ENCODE peak calls at places on chromosomes 13 and 19, in seven cellular contexts. I is cardiac muscle cell, R is PC-9, K is gastrocnemius medialis, B is tibial nerve, E is GM23338, Y is heart left ventricle. X is an unnamed sample. For H3K27me3, the result is how much of the 10 kb centered on the place peaks cover.

GRCh38 chr19:46656541-46656940 is 4.4 kb downstream of the DACT3 start:
- DNase-seq in I (no peak), R (no peak), K (no peak), B (no peak), E (no peak), Y (no peak), X (no peak)

GRCh38 chr19:34481861-34482379 is 362 bp downstream of the WTIP start:
- DNase-seq in I (no peak), R (no peak), K (peak), B (no peak), E (no peak), Y (peak), X (peak)

GRCh38 chr13:49786609-49787008 is 5.9 kb downstream of the KPNA3 start:
- DNase-seq in I (no peak), R (no peak), K (no peak), B (no peak), E (no peak), Y (no peak), X (no peak)

GRCh38 chr13:94305463-94305862 is 174.0 kb downstream of the DCT start:
- DNase-seq in I (no peak), R (no peak), K (peak), B (peak), E (no peak), Y (no peak), X (no peak)

GRCh38 chr19:33688657-33688992 is 66.9 kb downstream of the CHST8 start:
- DNase-seq in I (no peak), R (no peak), K (no peak), B (no peak), E (no peak), Y (no peak), X (peak)

GRCh38 chr19:18468930-18469244 is 31.0 kb upstream of the ISYNA1 start:
- DNase-seq in I (no peak), R (no peak), K (no peak), B (no peak), E (no peak), Y (no peak), X (no peak)

GRCh38 chr13:105914637-105915036 is 620.8 kb downstream of the EFNB2 start:
- DNase-seq in I (peak), R (no peak), K (no peak), B (no peak), E (no peak), Y (no peak), X (no peak)

GRCh38 chr19:16631465-16631864 is 3.5 kb upstream of the MED26 start:
- DNase-seq in I (no peak), R (no peak), K (no peak), B (no peak), E (no peak), Y (no peak), X (no peak)

GRCh38 chr13:40589285-40590109 is 76.9 kb downstream of the FOXO1 start:
- DNase-seq in I (peak), R (no peak), K (peak), B (peak), E (no peak), Y (peak), X (no peak)

GRCh38 chr13:30510091-30510490 is 44.4 kb upstream of the HMGB1 start:
- DNase-seq in I (no peak), R (no peak), K (no peak), B (no peak), E (no peak), Y (no peak), X (no peak)
- H3K27me3 ChIP-seq in I (under half), R (under half), K (under half), B (under half), E (under half), Y (under half), X (under half)

GRCh38 chr19:11611730-11612129 is 14.4 kb downstream of the ZNF627 start:
- DNase-seq in I (no peak), R (no peak), K (no peak), B (no peak), E (no peak), Y (no peak), X (no peak)

GRCh38 chr19:11617207-11618062 is 20.2 kb downstream of the ZNF627 start:
- DNase-seq in I (no peak), R (no peak), K (no peak), B (no peak), E (no peak), Y (no peak), X (no peak)

DNA sequence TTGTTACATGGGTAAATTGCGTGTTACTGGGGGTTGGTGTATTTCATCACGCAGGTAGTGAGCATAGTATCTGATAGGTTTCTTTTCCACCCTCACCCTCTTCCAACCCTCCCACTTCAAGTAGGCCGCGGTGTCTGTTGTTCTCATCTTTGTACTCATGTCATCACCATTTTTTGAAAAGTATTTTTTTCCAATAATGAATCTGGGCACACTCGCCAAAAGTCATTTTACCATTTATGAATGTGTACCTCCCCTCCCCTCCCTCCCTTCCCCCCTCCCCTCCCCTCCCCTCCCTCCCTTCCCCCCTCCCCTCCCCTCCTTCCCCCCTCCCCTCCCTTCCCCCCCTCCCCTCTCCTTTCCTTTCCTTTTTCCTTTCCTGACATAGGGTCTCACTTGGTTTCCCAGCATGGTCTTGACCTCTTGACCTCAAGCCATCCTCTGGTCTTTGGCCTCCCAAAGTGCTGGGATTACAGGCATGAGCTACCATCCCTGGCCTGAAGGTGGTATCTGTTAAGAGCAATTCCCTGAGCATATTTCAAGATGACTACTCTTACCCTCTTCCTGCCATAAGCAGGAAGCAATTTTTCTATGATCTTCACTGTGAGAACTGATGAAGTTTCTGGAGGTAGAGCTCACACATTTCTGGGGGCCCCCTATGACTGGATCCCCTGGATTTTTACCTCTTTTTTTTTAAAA is 15.7 kb downstream of the ZNF627 start:
- DNase-seq in I (no peak), R (no peak), K (no peak), B (no peak), E (peak), Y (no peak), X (no peak)
- TF ChIP-seq CTCF in I (no peak), R (no peak), K (no peak), B (no peak), E (peak), Y (no peak), X (no peak)

GRCh38 chr13:19089315-19089714 is 92.3 kb downstream of the TUBA3C start:
- DNase-seq in I (no peak), R (peak), K (no peak), B (peak), E (no peak), Y (no peak), X (no peak)
- H3K27me3 ChIP-seq in I (under half), R (under half), K (under half), B (under half), E (under half), Y (under half), X (under half)

DNA sequence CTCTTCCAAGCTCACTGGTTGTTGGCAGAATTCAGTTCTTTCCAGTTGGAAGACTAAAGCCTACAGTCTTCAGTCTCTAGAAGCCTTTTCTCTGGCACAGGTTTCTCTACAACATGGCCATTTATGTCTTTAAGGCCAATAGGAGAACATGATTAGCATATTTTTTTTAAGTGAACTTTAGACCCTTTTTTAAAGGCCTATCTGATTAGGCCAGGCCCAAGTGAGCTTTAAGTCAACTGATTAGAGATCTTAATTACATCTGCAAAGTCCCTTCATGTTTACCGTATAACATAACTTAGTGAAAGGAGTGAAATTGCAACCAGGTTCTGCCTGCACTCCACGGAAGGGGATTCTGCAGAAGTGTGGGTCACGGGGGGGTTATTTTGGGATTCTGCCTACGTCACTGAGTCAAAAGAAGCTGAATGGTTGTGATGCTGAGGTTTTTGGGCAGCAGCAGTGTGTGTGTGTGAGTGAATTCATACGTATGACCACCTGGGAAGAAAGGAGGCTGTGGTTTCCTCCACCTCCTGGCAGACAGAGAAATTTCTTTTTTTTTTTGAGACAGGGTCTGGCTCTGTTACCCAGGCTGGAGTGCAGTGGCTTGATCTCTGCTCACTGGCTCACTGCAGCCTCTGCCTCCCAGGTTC is 31.7 kb downstream of the ALOX5AP start:
- DNase-seq in I (no peak), R (no peak), K (no peak), B (no peak), E (no peak), Y (no peak), X (no peak)
- TF ChIP-seq CTCF in I (no peak), R (no peak), K (no peak), B (no peak), E (no peak), Y (no peak), X (no peak)

GRCh38 chr13:25175431-25175830 is 3.3 kb upstream of the AMER2 start:
- DNase-seq in I (no peak), R (no peak), K (no peak), B (no peak), E (no peak), Y (no peak), X (no peak)

GRCh38 chr13:25172303-25172630 is 179 bp upstream of the AMER2 start:
- DNase-seq in I (no peak), R (no peak), K (no peak), B (no peak), E (no peak), Y (no peak), X (no peak)

GRCh38 chr13:25171517-25172302 is at the start of gene AMER2:
- DNase-seq in I (peak), R (no peak), K (no peak), B (peak), E (peak), Y (no peak), X (no peak)

GRCh38 chr13:25175026-25175425 is 2.9 kb upstream of the AMER2 start:
- DNase-seq in I (no peak), R (no peak), K (no peak), B (no peak), E (no peak), Y (no peak), X (no peak)

GRCh38 chr13:25174304-25174703 is 2.2 kb upstream of the AMER2 start:
- DNase-seq in I (no peak), R (no peak), K (no peak), B (no peak), E (no peak), Y (no peak), X (no peak)
- H3K27me3 ChIP-seq in I (half or more), R (half or more), K (under half), B (half or more), E (half or more), Y (under half), X (half or more)

GRCh38 chr13:52847322-52847681 is 1.1 kb downstream of the PCDH8 start:
- DNase-seq in I (no peak), R (no peak), K (no peak), B (no peak), E (no peak), Y (no peak), X (no peak)

GRCh38 chr13:52846567-52847321 is 1.7 kb downstream of the PCDH8 start:
- DNase-seq in I (peak), R (no peak), K (no peak), B (peak), E (peak), Y (peak), X (no peak)

GRCh38 chr13:52845334-52845761 is 3.1 kb downstream of the PCDH8 start:
- DNase-seq in I (peak), R (no peak), K (no peak), B (no peak), E (peak), Y (no peak), X (no peak)

GRCh38 chr13:52847682-52848432 is 583 bp downstream of the PCDH8 start:
- DNase-seq in I (no peak), R (no peak), K (no peak), B (no peak), E (peak), Y (no peak), X (no peak)

DNA sequence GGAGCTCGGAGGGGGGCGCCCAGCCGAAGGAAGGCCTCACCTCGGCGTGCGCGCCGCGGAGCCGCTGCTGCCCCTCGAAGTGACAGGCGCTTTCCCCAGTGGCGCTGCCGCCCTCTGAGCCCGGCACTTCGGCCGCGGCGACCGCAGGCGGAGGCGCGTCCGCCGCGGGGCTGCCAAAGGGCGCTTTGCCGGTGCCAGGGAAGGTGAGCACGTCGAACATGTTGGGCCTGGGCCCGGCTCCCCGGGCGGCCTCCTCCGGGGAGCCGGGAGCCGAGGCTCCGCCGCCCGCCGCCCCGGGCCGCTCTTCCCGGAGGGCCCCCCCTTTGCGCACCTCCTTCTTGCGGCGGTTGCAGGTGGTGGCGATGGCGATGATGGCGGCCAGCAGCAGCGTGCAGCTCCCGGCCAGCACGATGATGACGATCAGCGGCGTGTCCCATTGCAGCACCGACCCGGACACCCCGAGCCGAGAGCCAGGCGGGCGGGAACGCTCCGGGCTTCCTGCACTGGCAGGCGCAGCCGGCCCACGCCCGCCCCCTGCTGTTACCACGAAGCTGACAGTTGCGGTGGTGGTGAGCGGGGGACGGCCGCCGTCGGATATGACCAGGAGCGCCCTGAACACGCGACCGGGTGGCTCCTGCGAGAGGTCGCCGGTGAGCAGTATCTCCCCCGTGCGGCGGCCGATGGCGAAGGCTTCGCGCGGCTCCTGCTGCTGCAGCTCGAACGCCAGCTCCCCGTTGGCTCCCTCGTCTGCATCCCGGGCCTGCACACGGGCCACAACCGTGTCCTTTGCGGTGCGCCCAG is 2.5 kb downstream of the PCDH8 start:
- DNase-seq in I (peak), R (no peak), K (no peak), B (no peak), E (peak), Y (no peak), X (no peak)
- TF ChIP-seq CTCF in I (peak), R (no peak), K (no peak), B (no peak), E (peak), Y (peak), X (peak)

GRCh38 chr19:53982056-53982455 is 9.4 kb upstream of the CACNG6 start:
- DNase-seq in I (peak), R (no peak), K (peak), B (no peak), E (peak), Y (no peak), X (no peak)
- H3K27me3 ChIP-seq in I (under half), R (under half), K (under half), B (half or more), E (under half), Y (half or more), X (half or more)

GRCh38 chr19:54415208-54415900 is at the start of gene TTYH1:
- DNase-seq in I (no peak), R (no peak), K (no peak), B (no peak), E (peak), Y (no peak), X (no peak)
- TF ChIP-seq CTCF in I (peak), R (no peak), K (no peak), B (peak), E (peak), Y (peak), X (peak)

X was measured in suprapubic skin.